ENCODE peak calls at places on chromosomes 1 and 21, in nine cellular contexts. U is Caki2; C is HEK293T; Z is RPMI7951; N is substantia nigra; Y is cardiac septum; G is left ventricle myocardium superior; F is activated CD8-positive, alpha-beta memory T cell treated with anti-CD3 and anti-CD28 coated beads, Interleukin-2, amount 50 U/mL, for 48 hours; Q is AG09319. K is an unnamed sample.

GRCh38 chr1:40622936-40623629 is 42.4 kb downstream of the RIMS3 start:
- DNase-seq in G (no peak), Q (no peak), F (peak), C (no peak), Y (peak), N (no peak), U (no peak), Z (no peak), K (no peak)

GRCh38 chr1:98429851-98430496 is 231.5 kb upstream of the SNX7 start:
- DNase-seq in G (no peak), Q (no peak), F (no peak), C (peak), U (peak), Z (no peak), N (no peak), Y (no peak), K (no peak)

GRCh38 chr1:228341814-228342626 is 64.6 kb downstream of the TRIM11 start:
- DNase-seq in Z (no peak), Q (no peak), N (no peak), G (peak), Y (peak), U (no peak), C (no peak), F (no peak), K (no peak)

GRCh38 chr1:98364544-98364943 is 297.0 kb upstream of the SNX7 start:
- DNase-seq in G (no peak), Q (no peak), Y (no peak), Z (no peak), C (no peak), F (no peak), N (no peak), U (no peak), K (no peak)

GRCh38 chr1:59429651-59430050 is 132.8 kb downstream of the FGGY start:
- DNase-seq in G (no peak), Q (no peak), Y (no peak), F (no peak), U (no peak), Z (no peak), N (no peak), C (no peak), K (no peak)

GRCh38 chr1:180932373-180932772 is 19.7 kb downstream of the KIAA1614 start:
- DNase-seq in Q (no peak), U (no peak), G (no peak), F (no peak), Y (no peak), N (no peak), C (no peak), Z (no peak), K (no peak)

GRCh38 chr1:68231627-68232303 is 558 bp downstream of the WLS start:
- DNase-seq in F (no peak), Q (peak), U (peak), C (peak), G (peak), N (peak), Y (peak), Z (peak), K (no peak)

GRCh38 chr1:67674260-67675011 is 10.6 kb upstream of the GADD45A start:
- DNase-seq in U (no peak), F (peak), Z (peak), Q (no peak), N (no peak), C (no peak), G (no peak), Y (no peak), K (no peak)

GRCh38 chr1:18960409-18960808 is 3.9 kb upstream of the IFFO2 start:
- DNase-seq in Q (no peak), Z (no peak), U (no peak), N (no peak), F (no peak), G (no peak), C (no peak), Y (no peak), K (peak)

GRCh38 chr1:100866041-100866900 is 28.4 kb downstream of the EXTL2 start:
- DNase-seq in N (no peak), G (no peak), Z (peak), Y (no peak), F (no peak), C (peak), U (peak), Q (peak), K (no peak)

GRCh38 chr1:50750021-50750619 is 209.9 kb downstream of the FAF1 start:
- DNase-seq in Z (peak), Y (no peak), C (peak), N (peak), F (no peak), Q (no peak), G (no peak), U (no peak), K (no peak)

GRCh38 chr1:244093265-244093638 is 42.2 kb downstream of the ZBTB18 start:
- DNase-seq in Y (no peak), U (no peak), G (no peak), N (no peak), C (no peak), Z (no peak), F (no peak), Q (no peak), K (no peak)

GRCh38 chr21:14591882-14592281 is 45.8 kb upstream of the SAMSN1 start:
- DNase-seq in U (no peak), Y (no peak), N (no peak), Q (peak), Z (no peak), G (no peak), F (no peak), C (no peak), K (no peak)

GRCh38 chr1:99943238-99943794 is 26.5 kb upstream of the SLC35A3 start:
- DNase-seq in Q (peak), U (peak), Y (no peak), C (no peak), F (no peak), N (no peak), G (no peak), Z (peak), K (no peak)

GRCh38 chr1:67713071-67713806 is 28.2 kb downstream of the GADD45A start:
- DNase-seq in F (no peak), U (peak), Z (peak), Q (no peak), C (peak), Y (no peak), G (no peak), N (no peak), K (no peak)

GRCh38 chr1:30085814-30086770 is 637.3 kb downstream of the MATN1 start:
- DNase-seq in Y (no peak), F (peak), U (no peak), C (peak), N (peak), Q (no peak), Z (peak), G (peak), K (no peak)

GRCh38 chr1:103111926-103112325 is 3.6 kb upstream of the COL11A1 start:
- DNase-seq in Q (no peak), Y (no peak), C (no peak), U (no peak), Z (peak), N (no peak), G (no peak), F (no peak), K (no peak)

GRCh38 chr1:247639381-247639981 is 34.1 kb downstream of the OR2G3 start:
- DNase-seq in N (peak), Y (peak), C (no peak), U (no peak), Q (no peak), Z (peak), G (peak), F (peak), K (peak)

GRCh38 chr21:33650230-33650629 is 7.9 kb downstream of the ITSN1 start:
- DNase-seq in Q (no peak), N (no peak), C (no peak), U (no peak), Z (no peak), F (no peak), Y (no peak), G (no peak), K (no peak)

GRCh38 chr1:39501666-39502065 is 10.2 kb downstream of the BMP8A start:
- DNase-seq in N (no peak), Q (peak), U (no peak), G (no peak), C (no peak), F (no peak), Z (peak), Y (no peak), K (peak)

GRCh38 chr21:20396798-20397197 is 601.4 kb upstream of the NCAM2 start:
- DNase-seq in G (no peak), Z (no peak), U (no peak), Y (no peak), F (no peak), N (no peak), C (no peak), Q (no peak), K (peak)

GRCh38 chr1:109769335-109770078 is 5.8 kb upstream of the EPS8L3 start:
- DNase-seq in N (no peak), Q (no peak), C (no peak), Y (peak), Z (peak), U (no peak), F (no peak), G (peak), K (peak)

GRCh38 chr1:6591222-6591621 is 11.4 kb downstream of the ZBTB48 start:
- DNase-seq in Q (no peak), Z (no peak), G (peak), F (no peak), U (no peak), N (no peak), Y (no peak), C (no peak), K (no peak)

GRCh38 chr21:28704746-28705145 is 287.9 kb downstream of the LTN1 start:
- DNase-seq in C (no peak), N (no peak), Q (no peak), Z (no peak), G (peak), F (no peak), Y (peak), U (no peak), K (no peak)

GRCh38 chr1:12472798-12473551 is 145.0 kb downstream of the DHRS3 start:
- DNase-seq in Z (no peak), C (no peak), G (peak), U (no peak), Y (no peak), N (no peak), Q (no peak), F (peak), K (no peak)

GRCh38 chr1:21741206-21741605 is 41.7 kb downstream of the USP48 start:
- DNase-seq in Z (no peak), Y (no peak), F (no peak), C (no peak), Q (no peak), U (no peak), G (no peak), N (no peak), K (no peak)

GRCh38 chr1:7770620-7770938 is 517 bp upstream of the VAMP3 start:
- DNase-seq in F (no peak), Y (no peak), Q (no peak), U (no peak), G (no peak), N (no peak), C (no peak), Z (no peak), K (no peak)

GRCh38 chr1:111706921-111707320 is 32.3 kb downstream of the INKA2 start:
- DNase-seq in Z (no peak), Q (no peak), F (no peak), U (no peak), C (no peak), N (no peak), Y (no peak), G (no peak), K (no peak)

GRCh38 chr1:4743978-4744750 is 89.8 kb downstream of the AJAP1 start:
- DNase-seq in C (no peak), F (no peak), U (no peak), N (no peak), Z (peak), Q (no peak), G (no peak), Y (no peak), K (peak)

GRCh38 chr1:177864530-177865305 is 105.1 kb downstream of the SEC16B start:
- DNase-seq in G (no peak), Q (no peak), Y (no peak), U (no peak), N (no peak), Z (no peak), C (no peak), F (no peak), K (no peak)

GRCh38 chr1:204296431-204296988 is 63.2 kb downstream of the PLEKHA6 start:
- DNase-seq in C (no peak), Z (peak), F (no peak), Q (peak), N (no peak), U (no peak), G (no peak), Y (no peak), K (no peak)

GRCh38 chr1:62689524-62689923 is 1.3 kb upstream of the DOCK7 start:
- DNase-seq in Y (no peak), N (no peak), G (no peak), Z (peak), Q (no peak), F (no peak), C (no peak), U (peak), K (no peak)

GRCh38 chr1:215807926-215808325 is 240.8 kb downstream of the KCTD3 start:
- DNase-seq in C (no peak), Q (no peak), F (no peak), N (no peak), G (no peak), U (no peak), Z (no peak), Y (no peak), K (no peak)

K was measured in chondrocyte.